ENCODE peak calls at places on chromosomes 7 and 10, in ten cellular contexts. One of them, this sample, is unnamed.

GRCh38 chr7:55194522-55194921 is 170.6 kb upstream of the LANCL2 start:
- DNase-seq in COR-L47: no peak
- DNase-seq in stimulated activated CD8-positive, alpha-beta memory T cell treated with anti-CD3 and anti-CD28 coated beads, Interleukin-12 subunit alpha, Interleukin-12 subunit beta, amount 100 ng/mL, for 1 hour: no peak
- DNase-seq in erythroblast: no peak
- DNase-seq in anterior cingulate cortex: no peak
- DNase-seq in stomach: no peak
- DNase-seq in cardiac fibroblast: no peak
- DNase-seq in hepatocyte: no peak
- DNase-seq in AG04450: no peak
- DNase-seq in omental fat pad: no peak
- DNase-seq in this sample: no peak

GRCh38 chr10:118373786-118374185 is 31.7 kb upstream of the FAM204A start:
- DNase-seq in COR-L47: no peak
- DNase-seq in stimulated activated CD8-positive, alpha-beta memory T cell treated with anti-CD3 and anti-CD28 coated beads, Interleukin-12 subunit alpha, Interleukin-12 subunit beta, amount 100 ng/mL, for 1 hour: no peak
- DNase-seq in erythroblast: no peak
- DNase-seq in anterior cingulate cortex: no peak
- DNase-seq in stomach: no peak
- DNase-seq in cardiac fibroblast: peak
- DNase-seq in hepatocyte: no peak
- DNase-seq in AG04450: peak
- DNase-seq in omental fat pad: no peak
- DNase-seq in this sample: peak

GRCh38 chr10:72693599-72693915 is 1.6 kb downstream of the MCU start:
- DNase-seq in COR-L47: no peak
- DNase-seq in stimulated activated CD8-positive, alpha-beta memory T cell treated with anti-CD3 and anti-CD28 coated beads, Interleukin-12 subunit alpha, Interleukin-12 subunit beta, amount 100 ng/mL, for 1 hour: no peak
- DNase-seq in erythroblast: no peak
- DNase-seq in anterior cingulate cortex: no peak
- DNase-seq in stomach: no peak
- DNase-seq in cardiac fibroblast: no peak
- DNase-seq in hepatocyte: no peak
- DNase-seq in AG04450: no peak
- DNase-seq in omental fat pad: no peak
- DNase-seq in this sample: no peak

GRCh38 chr10:32060372-32060771 is 4.1 kb upstream of the KIF5B start:
- DNase-seq in COR-L47: no peak
- DNase-seq in stimulated activated CD8-positive, alpha-beta memory T cell treated with anti-CD3 and anti-CD28 coated beads, Interleukin-12 subunit alpha, Interleukin-12 subunit beta, amount 100 ng/mL, for 1 hour: no peak
- DNase-seq in erythroblast: no peak
- DNase-seq in anterior cingulate cortex: no peak
- DNase-seq in stomach: no peak
- DNase-seq in cardiac fibroblast: no peak
- DNase-seq in hepatocyte: no peak
- DNase-seq in AG04450: no peak
- DNase-seq in omental fat pad: no peak
- DNase-seq in this sample: no peak

GRCh38 chr7:5177060-5177459 is 13.0 kb upstream of the WIPI2 start:
- DNase-seq in COR-L47: no peak
- DNase-seq in stimulated activated CD8-positive, alpha-beta memory T cell treated with anti-CD3 and anti-CD28 coated beads, Interleukin-12 subunit alpha, Interleukin-12 subunit beta, amount 100 ng/mL, for 1 hour: no peak
- DNase-seq in erythroblast: no peak
- DNase-seq in anterior cingulate cortex: peak
- DNase-seq in stomach: peak
- DNase-seq in cardiac fibroblast: peak
- DNase-seq in hepatocyte: no peak
- DNase-seq in AG04450: peak
- DNase-seq in omental fat pad: no peak
- DNase-seq in this sample: no peak

GRCh38 chr10:22475857-22476600 is 130.7 kb downstream of the SPAG6 start:
- DNase-seq in COR-L47: no peak
- DNase-seq in stimulated activated CD8-positive, alpha-beta memory T cell treated with anti-CD3 and anti-CD28 coated beads, Interleukin-12 subunit alpha, Interleukin-12 subunit beta, amount 100 ng/mL, for 1 hour: no peak
- DNase-seq in erythroblast: peak
- DNase-seq in anterior cingulate cortex: peak
- DNase-seq in stomach: no peak
- DNase-seq in cardiac fibroblast: no peak
- DNase-seq in hepatocyte: peak
- DNase-seq in AG04450: no peak
- DNase-seq in omental fat pad: no peak
- DNase-seq in this sample: peak

GRCh38 chr7:149690688-149691446 is 82.5 kb downstream of the ZNF467 start:
- DNase-seq in COR-L47: no peak
- DNase-seq in stimulated activated CD8-positive, alpha-beta memory T cell treated with anti-CD3 and anti-CD28 coated beads, Interleukin-12 subunit alpha, Interleukin-12 subunit beta, amount 100 ng/mL, for 1 hour: no peak
- DNase-seq in erythroblast: peak
- DNase-seq in anterior cingulate cortex: no peak
- DNase-seq in stomach: no peak
- DNase-seq in cardiac fibroblast: peak
- DNase-seq in hepatocyte: peak
- DNase-seq in AG04450: no peak
- DNase-seq in omental fat pad: no peak
- DNase-seq in this sample: peak

GRCh38 chr7:115561341-115562110 is 469.0 kb downstream of the TFEC start:
- DNase-seq in COR-L47: no peak
- DNase-seq in stimulated activated CD8-positive, alpha-beta memory T cell treated with anti-CD3 and anti-CD28 coated beads, Interleukin-12 subunit alpha, Interleukin-12 subunit beta, amount 100 ng/mL, for 1 hour: no peak
- DNase-seq in erythroblast: no peak
- DNase-seq in anterior cingulate cortex: no peak
- DNase-seq in stomach: no peak
- DNase-seq in cardiac fibroblast: peak
- DNase-seq in hepatocyte: peak
- DNase-seq in AG04450: peak
- DNase-seq in omental fat pad: no peak
- DNase-seq in this sample: peak

GRCh38 chr10:116408716-116409115 is 18.9 kb upstream of the PNLIPRP3 start:
- DNase-seq in COR-L47: no peak
- DNase-seq in stimulated activated CD8-positive, alpha-beta memory T cell treated with anti-CD3 and anti-CD28 coated beads, Interleukin-12 subunit alpha, Interleukin-12 subunit beta, amount 100 ng/mL, for 1 hour: no peak
- DNase-seq in erythroblast: no peak
- DNase-seq in anterior cingulate cortex: no peak
- DNase-seq in stomach: no peak
- DNase-seq in cardiac fibroblast: no peak
- DNase-seq in hepatocyte: no peak
- DNase-seq in AG04450: no peak
- DNase-seq in omental fat pad: no peak
- DNase-seq in this sample: no peak

GRCh38 chr7:16422917-16423316 is 1.6 kb upstream of the CRPPA start:
- DNase-seq in COR-L47: no peak
- DNase-seq in stimulated activated CD8-positive, alpha-beta memory T cell treated with anti-CD3 and anti-CD28 coated beads, Interleukin-12 subunit alpha, Interleukin-12 subunit beta, amount 100 ng/mL, for 1 hour: no peak
- DNase-seq in erythroblast: peak
- DNase-seq in anterior cingulate cortex: no peak
- DNase-seq in stomach: no peak
- DNase-seq in cardiac fibroblast: no peak
- DNase-seq in hepatocyte: no peak
- DNase-seq in AG04450: no peak
- DNase-seq in omental fat pad: no peak
- DNase-seq in this sample: no peak

GRCh38 chr7:135716677-135717238 is 11.2 kb downstream of the SLC13A4 start:
- DNase-seq in COR-L47: peak
- DNase-seq in stimulated activated CD8-positive, alpha-beta memory T cell treated with anti-CD3 and anti-CD28 coated beads, Interleukin-12 subunit alpha, Interleukin-12 subunit beta, amount 100 ng/mL, for 1 hour: no peak
- DNase-seq in erythroblast: no peak
- DNase-seq in anterior cingulate cortex: no peak
- DNase-seq in stomach: no peak
- DNase-seq in cardiac fibroblast: peak
- DNase-seq in hepatocyte: no peak
- DNase-seq in AG04450: peak
- DNase-seq in omental fat pad: no peak
- DNase-seq in this sample: peak

GRCh38 chr7:86991844-86992243 is 67.6 kb downstream of the ELAPOR2 start:
- DNase-seq in COR-L47: no peak
- DNase-seq in stimulated activated CD8-positive, alpha-beta memory T cell treated with anti-CD3 and anti-CD28 coated beads, Interleukin-12 subunit alpha, Interleukin-12 subunit beta, amount 100 ng/mL, for 1 hour: no peak
- DNase-seq in erythroblast: no peak
- DNase-seq in anterior cingulate cortex: no peak
- DNase-seq in stomach: no peak
- DNase-seq in cardiac fibroblast: no peak
- DNase-seq in hepatocyte: no peak
- DNase-seq in AG04450: no peak
- DNase-seq in omental fat pad: no peak
- DNase-seq in this sample: peak

GRCh38 chr10:131972474-131973071 is 9.2 kb downstream of the BNIP3 start:
- DNase-seq in COR-L47: peak
- DNase-seq in stimulated activated CD8-positive, alpha-beta memory T cell treated with anti-CD3 and anti-CD28 coated beads, Interleukin-12 subunit alpha, Interleukin-12 subunit beta, amount 100 ng/mL, for 1 hour: no peak
- DNase-seq in erythroblast: no peak
- DNase-seq in anterior cingulate cortex: no peak
- DNase-seq in stomach: no peak
- DNase-seq in cardiac fibroblast: peak
- DNase-seq in hepatocyte: no peak
- DNase-seq in AG04450: no peak
- DNase-seq in omental fat pad: no peak
- DNase-seq in this sample: peak

GRCh38 chr7:81460646-81461045 is 309.2 kb downstream of the HGF start:
- DNase-seq in COR-L47: no peak
- DNase-seq in stimulated activated CD8-positive, alpha-beta memory T cell treated with anti-CD3 and anti-CD28 coated beads, Interleukin-12 subunit alpha, Interleukin-12 subunit beta, amount 100 ng/mL, for 1 hour: no peak
- DNase-seq in erythroblast: peak
- DNase-seq in anterior cingulate cortex: no peak
- DNase-seq in stomach: no peak
- DNase-seq in cardiac fibroblast: no peak
- DNase-seq in hepatocyte: no peak
- DNase-seq in AG04450: no peak
- DNase-seq in omental fat pad: no peak
- DNase-seq in this sample: no peak

GRCh38 chr10:5840314-5841307 is 27.4 kb upstream of the GDI2 start:
- DNase-seq in COR-L47: no peak
- DNase-seq in stimulated activated CD8-positive, alpha-beta memory T cell treated with anti-CD3 and anti-CD28 coated beads, Interleukin-12 subunit alpha, Interleukin-12 subunit beta, amount 100 ng/mL, for 1 hour: no peak
- DNase-seq in erythroblast: no peak
- DNase-seq in anterior cingulate cortex: peak
- DNase-seq in stomach: no peak
- DNase-seq in cardiac fibroblast: peak
- DNase-seq in hepatocyte: no peak
- DNase-seq in AG04450: no peak
- DNase-seq in omental fat pad: no peak
- DNase-seq in this sample: peak

GRCh38 chr7:7808156-7808555 is 89.7 kb upstream of the RPA3 start:
- DNase-seq in COR-L47: no peak
- DNase-seq in stimulated activated CD8-positive, alpha-beta memory T cell treated with anti-CD3 and anti-CD28 coated beads, Interleukin-12 subunit alpha, Interleukin-12 subunit beta, amount 100 ng/mL, for 1 hour: no peak
- DNase-seq in erythroblast: peak
- DNase-seq in anterior cingulate cortex: no peak
- DNase-seq in stomach: no peak
- DNase-seq in cardiac fibroblast: peak
- DNase-seq in hepatocyte: peak
- DNase-seq in AG04450: peak
- DNase-seq in omental fat pad: no peak
- DNase-seq in this sample: peak

GRCh38 chr7:21941570-21942224 is 4.0 kb downstream of the CDCA7L start:
- DNase-seq in COR-L47: no peak
- DNase-seq in stimulated activated CD8-positive, alpha-beta memory T cell treated with anti-CD3 and anti-CD28 coated beads, Interleukin-12 subunit alpha, Interleukin-12 subunit beta, amount 100 ng/mL, for 1 hour: no peak
- DNase-seq in erythroblast: peak
- DNase-seq in anterior cingulate cortex: no peak
- DNase-seq in stomach: peak
- DNase-seq in cardiac fibroblast: peak
- DNase-seq in hepatocyte: peak
- DNase-seq in AG04450: no peak
- DNase-seq in omental fat pad: no peak
- DNase-seq in this sample: peak

GRCh38 chr7:131105803-131106680 is 221.6 kb upstream of the MKLN1 start:
- DNase-seq in COR-L47: peak
- DNase-seq in stimulated activated CD8-positive, alpha-beta memory T cell treated with anti-CD3 and anti-CD28 coated beads, Interleukin-12 subunit alpha, Interleukin-12 subunit beta, amount 100 ng/mL, for 1 hour: peak
- DNase-seq in erythroblast: peak
- DNase-seq in anterior cingulate cortex: peak
- DNase-seq in stomach: peak
- DNase-seq in cardiac fibroblast: peak
- DNase-seq in hepatocyte: peak
- DNase-seq in AG04450: no peak
- DNase-seq in omental fat pad: peak
- DNase-seq in this sample: peak

GRCh38 chr7:134943785-134944400 is 42.4 kb upstream of the AGBL3 start:
- DNase-seq in COR-L47: peak
- DNase-seq in stimulated activated CD8-positive, alpha-beta memory T cell treated with anti-CD3 and anti-CD28 coated beads, Interleukin-12 subunit alpha, Interleukin-12 subunit beta, amount 100 ng/mL, for 1 hour: no peak
- DNase-seq in erythroblast: peak
- DNase-seq in anterior cingulate cortex: no peak
- DNase-seq in stomach: no peak
- DNase-seq in cardiac fibroblast: peak
- DNase-seq in hepatocyte: peak
- DNase-seq in AG04450: no peak
- DNase-seq in omental fat pad: no peak
- DNase-seq in this sample: peak

GRCh38 chr7:41858196-41858595 is 155.3 kb upstream of the INHBA start:
- DNase-seq in COR-L47: no peak
- DNase-seq in stimulated activated CD8-positive, alpha-beta memory T cell treated with anti-CD3 and anti-CD28 coated beads, Interleukin-12 subunit alpha, Interleukin-12 subunit beta, amount 100 ng/mL, for 1 hour: no peak
- DNase-seq in erythroblast: no peak
- DNase-seq in anterior cingulate cortex: no peak
- DNase-seq in stomach: no peak
- DNase-seq in cardiac fibroblast: no peak
- DNase-seq in hepatocyte: no peak
- DNase-seq in AG04450: peak
- DNase-seq in omental fat pad: no peak
- DNase-seq in this sample: no peak

GRCh38 chr10:79351332-79351731 is 4.1 kb downstream of the PPIF start:
- DNase-seq in COR-L47: no peak
- DNase-seq in stimulated activated CD8-positive, alpha-beta memory T cell treated with anti-CD3 and anti-CD28 coated beads, Interleukin-12 subunit alpha, Interleukin-12 subunit beta, amount 100 ng/mL, for 1 hour: no peak
- DNase-seq in erythroblast: no peak
- DNase-seq in anterior cingulate cortex: no peak
- DNase-seq in stomach: no peak
- DNase-seq in cardiac fibroblast: no peak
- DNase-seq in hepatocyte: no peak
- DNase-seq in AG04450: no peak
- DNase-seq in omental fat pad: no peak
- DNase-seq in this sample: no peak

GRCh38 chr10:101067356-101068083 is 5.7 kb downstream of the KAZALD1 start:
- DNase-seq in COR-L47: peak
- DNase-seq in stimulated activated CD8-positive, alpha-beta memory T cell treated with anti-CD3 and anti-CD28 coated beads, Interleukin-12 subunit alpha, Interleukin-12 subunit beta, amount 100 ng/mL, for 1 hour: peak
- DNase-seq in erythroblast: peak
- DNase-seq in anterior cingulate cortex: peak
- DNase-seq in stomach: peak
- DNase-seq in cardiac fibroblast: peak
- DNase-seq in hepatocyte: peak
- DNase-seq in AG04450: peak
- DNase-seq in omental fat pad: peak
- DNase-seq in this sample: peak

GRCh38 chr10:72162978-72163377 is 52.8 kb upstream of the ANAPC16 start:
- DNase-seq in COR-L47: no peak
- DNase-seq in stimulated activated CD8-positive, alpha-beta memory T cell treated with anti-CD3 and anti-CD28 coated beads, Interleukin-12 subunit alpha, Interleukin-12 subunit beta, amount 100 ng/mL, for 1 hour: no peak
- DNase-seq in erythroblast: no peak
- DNase-seq in anterior cingulate cortex: no peak
- DNase-seq in stomach: no peak
- DNase-seq in cardiac fibroblast: peak
- DNase-seq in hepatocyte: no peak
- DNase-seq in AG04450: no peak
- DNase-seq in omental fat pad: no peak
- DNase-seq in this sample: peak

GRCh38 chr7:135254-135653 is 57.1 kb upstream of the FAM20C start:
- DNase-seq in COR-L47: no peak
- DNase-seq in stimulated activated CD8-positive, alpha-beta memory T cell treated with anti-CD3 and anti-CD28 coated beads, Interleukin-12 subunit alpha, Interleukin-12 subunit beta, amount 100 ng/mL, for 1 hour: no peak
- DNase-seq in erythroblast: no peak
- DNase-seq in anterior cingulate cortex: no peak
- DNase-seq in stomach: no peak
- DNase-seq in cardiac fibroblast: no peak
- DNase-seq in hepatocyte: no peak
- DNase-seq in AG04450: no peak
- DNase-seq in omental fat pad: no peak
- DNase-seq in this sample: no peak